ENCODE peak calls at places on chromosomes 2 and 18, in eight cellular contexts. I is PC-9, O is nucleus accumbens, Z is mesendoderm, V is right lobe of liver, P is dorsolateral prefrontal cortex, C is bronchial epithelial cell, E is T-cell. M is an unnamed sample.

GRCh38 chr2:42770288-42771131 is 6.6 kb upstream of the OXER1 start:
- DNase-seq in O (no peak), I (no peak), E (no peak), C (peak), V (no peak), Z (peak), P (no peak), M (peak)

GRCh38 chr18:58202406-58202730 is 158.3 kb downstream of the NEDD4L start:
- DNase-seq in O (no peak), Z (peak), P (no peak), E (no peak), I (peak), C (peak), V (no peak), M (no peak)

GRCh38 chr2:128329607-128330006 is 10.9 kb upstream of the HS6ST1 start:
- DNase-seq in O (no peak), P (no peak), I (no peak), V (no peak), Z (no peak), C (no peak), E (no peak), M (no peak)

GRCh38 chr2:134052173-134052572 is 201.7 kb upstream of the MGAT5 start:
- DNase-seq in Z (no peak), O (no peak), C (no peak), V (no peak), E (no peak), P (no peak), I (no peak), M (no peak)

GRCh38 chr2:96839288-96839874 is 4.4 kb downstream of the ANKRD23 start:
- DNase-seq in V (peak), O (no peak), I (no peak), C (no peak), Z (no peak), E (peak), P (no peak), M (no peak)

GRCh38 chr2:57373530-57373929 is 673.1 kb upstream of the VRK2 start:
- DNase-seq in Z (peak), E (no peak), I (no peak), C (peak), O (no peak), V (no peak), P (no peak), M (peak)

GRCh38 chr2:135773917-135774316 is 32.3 kb downstream of the UBXN4 start:
- DNase-seq in E (no peak), Z (no peak), P (no peak), I (no peak), O (no peak), C (peak), V (no peak), M (no peak)

GRCh38 chr2:64133828-64134227 is 10.4 kb downstream of the PELI1 start:
- DNase-seq in P (no peak), E (no peak), V (no peak), Z (no peak), O (no peak), C (peak), I (no peak), M (no peak)

GRCh38 chr2:101803128-101803527 is 105.6 kb downstream of the MAP4K4 start:
- DNase-seq in O (no peak), I (no peak), E (no peak), Z (no peak), V (no peak), C (peak), P (no peak), M (no peak)

GRCh38 chr2:208466133-208466919 is 59.7 kb downstream of the PTH2R start:
- DNase-seq in I (peak), E (no peak), C (peak), Z (peak), P (no peak), V (no peak), O (no peak), M (no peak)

GRCh38 chr2:98805412-98806265 is 74.7 kb upstream of the MGAT4A start:
- DNase-seq in V (peak), Z (peak), P (no peak), C (peak), O (no peak), E (no peak), I (no peak), M (no peak)

GRCh38 chr2:64319930-64320329 is 134.0 kb upstream of the LGALSL start:
- DNase-seq in Z (no peak), C (no peak), E (no peak), O (no peak), P (no peak), I (no peak), V (no peak), M (no peak)

GRCh38 chr18:36392163-36392887 is 94.8 kb downstream of the FHOD3 start:
- DNase-seq in C (no peak), V (no peak), I (no peak), P (no peak), E (no peak), Z (no peak), O (no peak), M (no peak)

GRCh38 chr18:6843308-6843707 is 113.8 kb downstream of the ARHGAP28 start:
- DNase-seq in P (no peak), I (no peak), Z (no peak), O (no peak), V (no peak), C (no peak), E (no peak), M (no peak)

GRCh38 chr2:37891846-37892435 is 33.1 kb upstream of the RMDN2 start:
- DNase-seq in I (no peak), O (no peak), V (no peak), P (no peak), E (no peak), C (no peak), Z (no peak), M (no peak)

GRCh38 chr2:12606472-12607000 is 110.2 kb upstream of the TRIB2 start:
- DNase-seq in Z (peak), C (no peak), E (no peak), O (no peak), V (no peak), I (no peak), P (no peak), M (no peak)

GRCh38 chr18:6576706-6577375 is 152.7 kb upstream of the ARHGAP28 start:
- DNase-seq in Z (no peak), P (no peak), C (no peak), O (no peak), V (no peak), I (no peak), E (no peak), M (no peak)

GRCh38 chr2:63861220-63861822 is 19.6 kb downstream of the UGP2 start:
- DNase-seq in V (no peak), C (peak), I (no peak), O (no peak), Z (peak), E (peak), P (no peak), M (no peak)

GRCh38 chr18:58269931-58270330 is 225.9 kb downstream of the NEDD4L start:
- DNase-seq in I (peak), E (no peak), Z (no peak), P (no peak), C (peak), O (no peak), V (no peak), M (no peak)

GRCh38 chr2:55153564-55154315 is 78.4 kb downstream of the CLHC1 start:
- DNase-seq in P (no peak), V (no peak), I (no peak), E (no peak), C (peak), O (no peak), Z (no peak), M (no peak)

GRCh38 chr2:33620-34019 is 12.7 kb downstream of the FAM110C start:
- DNase-seq in E (no peak), V (no peak), I (peak), P (no peak), Z (peak), O (no peak), C (peak), M (no peak)

GRCh38 chr18:6719914-6720692 is 9.4 kb upstream of the ARHGAP28 start:
- DNase-seq in E (no peak), O (no peak), C (no peak), V (no peak), I (no peak), P (no peak), Z (peak), M (no peak)

GRCh38 chr2:223235986-223236385 is 184.0 kb downstream of the KCNE4 start:
- DNase-seq in I (no peak), E (no peak), C (peak), O (no peak), P (no peak), Z (no peak), V (no peak), M (no peak)

GRCh38 chr2:1804251-1804855 is 60.0 kb upstream of the PXDN start:
- DNase-seq in P (no peak), C (no peak), I (no peak), V (no peak), E (no peak), O (no peak), Z (no peak), M (no peak)

M was measured in glomerular endothelial cell.